ENCODE peak calls at places on chromosomes 16 and 17, in four cellular contexts. I, O, F and T are unnamed samples.

GRCh38 chr16:75048051-75048450 is 49.2 kb downstream of the ZNRF1 start:
- DNase-seq in I (no peak), O (no peak), F (no peak), T (no peak)

GRCh38 chr16:67482260-67482924 is 955 bp downstream of the AGRP start:
- DNase-seq in I (no peak), O (no peak), F (no peak), T (no peak)

GRCh38 chr16:50742521-50743150 is 750 bp downstream of the CYLD start:
- DNase-seq in I (peak; percentile 78), O (peak; percentile 60), F (no peak), T (peak; percentile 70)

GRCh38 chr17:80443498-80443897 is 28.5 kb downstream of the ENDOV start:
- DNase-seq in I (no peak), O (no peak), F (no peak), T (no peak)

GRCh38 chr17:10226930-10227695 is 28.7 kb upstream of the GAS7 start:
- DNase-seq in I (peak; percentile 28), O (no peak), F (peak; percentile 55), T (peak; percentile 82)

GRCh38 chr17:55688057-55688456 is 34.6 kb downstream of the TMEM100 start:
- DNase-seq in I (no peak), O (no peak), F (no peak), T (no peak)

GRCh38 chr17:66677201-66677981 is 157.5 kb upstream of the CACNG5 start:
- DNase-seq in I (peak; percentile 84), O (peak; percentile 92), F (no peak), T (no peak)

GRCh38 chr17:65297384-65297783 is 160.2 kb downstream of the RGS9 start:
- DNase-seq in I (peak; percentile 71), O (peak; percentile 84), F (no peak), T (no peak)

GRCh38 chr17:17935321-17936271 is 36.6 kb downstream of the TOM1L2 start:
- DNase-seq in I (peak; percentile 96), O (peak; percentile 96), F (peak; percentile 42), T (no peak)

GRCh38 chr16:78638371-78638770 is 538.9 kb downstream of the WWOX start:
- DNase-seq in I (no peak), O (no peak), F (no peak), T (no peak)

DNA sequence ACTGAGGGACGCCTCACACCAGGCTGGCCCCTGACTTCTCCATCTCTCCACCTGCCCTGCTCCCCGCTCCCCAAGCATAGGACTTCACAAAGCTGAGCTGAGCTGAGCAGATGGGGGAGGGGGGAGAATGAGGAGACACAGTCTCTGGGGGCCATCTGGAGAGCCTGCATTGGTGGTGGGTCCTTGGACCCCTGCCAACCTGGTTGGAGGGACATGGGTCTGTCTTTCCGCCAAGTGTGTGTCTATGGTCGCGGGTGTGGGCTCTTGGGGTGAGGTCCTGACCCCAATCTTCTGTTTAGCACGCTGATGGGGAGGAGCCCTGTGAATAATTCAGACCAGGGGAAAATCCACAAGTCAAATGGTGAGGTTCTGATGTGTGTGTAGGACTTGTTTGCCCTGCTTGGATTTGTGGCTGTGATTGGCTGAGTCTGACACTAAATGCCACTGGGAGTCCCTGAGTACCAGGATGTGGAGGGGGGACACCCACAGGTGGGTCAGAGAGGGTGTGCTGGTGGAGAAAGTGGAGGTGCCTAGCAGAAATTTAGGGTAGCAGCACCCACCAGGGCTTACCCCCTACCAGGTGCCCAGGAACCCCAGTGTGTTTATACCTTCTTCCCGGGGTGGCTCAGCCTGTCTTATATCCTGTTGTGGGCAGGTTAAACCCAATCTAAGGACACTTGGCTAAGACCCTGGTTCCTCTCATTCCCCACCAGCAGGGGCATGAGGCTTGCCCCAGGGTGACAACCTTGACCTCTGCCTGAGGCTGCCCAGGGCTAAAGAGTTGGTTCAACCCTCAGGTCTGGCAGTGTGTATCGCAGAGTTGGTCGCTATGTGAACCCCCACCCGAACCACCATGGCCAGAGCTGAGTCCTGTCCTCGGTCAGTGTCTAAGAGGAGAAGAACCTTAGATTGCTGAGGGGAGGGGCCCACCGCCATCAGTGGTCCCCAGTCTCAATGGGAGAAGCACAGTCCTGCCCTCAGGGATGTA is 2.1 kb downstream of the FMNL1 start:
- DNase-seq in I (no peak), O (no peak), F (no peak), T (no peak)
- TF ChIP-seq CTCF in I (no peak), O (no peak), F (no peak), T (no peak)

GRCh38 chr17:77437017-77437416 is 296.2 kb downstream of the SEC14L1 start:
- DNase-seq in I (peak; percentile 80), O (peak; percentile 73), F (no peak), T (no peak)
- TF ChIP-seq CTCF in I (no peak), O (peak; percentile 15), F (no peak), T (no peak)

GRCh38 chr17:35175638-35176415 is 18.4 kb downstream of the SLC35G3 start:
- DNase-seq in I (no peak), O (no peak), F (no peak), T (no peak)

GRCh38 chr17:35174835-35175334 is 19.3 kb downstream of the SLC35G3 start:
- DNase-seq in I (no peak), O (no peak), F (no peak), T (no peak)

GRCh38 chr17:35169964-35170363 is 22.3 kb downstream of the UNC45B start:
- DNase-seq in I (no peak), O (no peak), F (no peak), T (no peak)

GRCh38 chr17:35170968-35171771 is 23.0 kb downstream of the SLC35G3 start:
- DNase-seq in I (peak; percentile 48), O (peak; percentile 14), F (peak; percentile 37), T (peak; percentile 53)

GRCh38 chr17:35171834-35172233 is 22.4 kb downstream of the SLC35G3 start:
- DNase-seq in I (peak; percentile 60), O (peak; percentile 8), F (no peak), T (no peak)
- TF ChIP-seq CTCF in I (no peak), O (no peak), F (no peak), T (no peak)

GRCh38 chr16:19183187-19183586 is 15.1 kb downstream of the SYT17 start:
- DNase-seq in I (no peak), O (no peak), F (no peak), T (no peak)

GRCh38 chr16:19180741-19181140 is 12.7 kb downstream of the SYT17 start:
- DNase-seq in I (no peak), O (no peak), F (no peak), T (no peak)

GRCh38 chr16:19182487-19182886 is 14.4 kb downstream of the SYT17 start:
- DNase-seq in I (no peak), O (no peak), F (no peak), T (no peak)

GRCh38 chr16:19177111-19177747 is 9.2 kb downstream of the SYT17 start:
- DNase-seq in I (no peak), O (no peak), F (peak; percentile 37), T (no peak)

GRCh38 chr16:19179890-19180490 is 11.9 kb downstream of the SYT17 start:
- DNase-seq in I (peak; percentile 80), O (peak; percentile 48), F (peak; percentile 70), T (peak; percentile 81)
- TF ChIP-seq CTCF in I (peak; percentile 62), O (peak; percentile 67), F (peak; percentile 78), T (peak; percentile 45)

GRCh38 chr16:86567701-86568571 is 1.3 kb downstream of the FOXC2 start:
- DNase-seq in I (peak; percentile 73), O (peak; percentile 52), F (no peak), T (no peak)
- TF ChIP-seq CTCF in I (no peak), O (no peak), F (peak; percentile 15), T (no peak)

DNA sequence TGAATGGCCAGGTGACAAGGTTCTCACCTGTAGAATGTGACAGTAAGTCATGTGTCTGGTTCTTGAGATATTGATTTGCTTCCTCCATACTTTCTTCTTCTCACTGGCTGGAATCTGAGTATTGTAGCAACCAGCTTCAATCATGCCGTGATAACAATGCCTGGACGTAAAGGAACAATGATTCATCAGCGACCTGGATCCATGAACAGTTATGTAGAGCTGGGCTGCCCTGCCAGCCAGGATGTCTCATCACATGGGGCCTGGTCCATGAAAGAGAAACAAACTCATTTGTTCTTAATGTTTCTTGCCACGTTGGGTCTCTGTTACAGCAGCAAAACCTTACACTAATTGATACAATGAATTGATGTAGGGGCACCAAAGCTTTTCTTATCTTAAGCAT is 627.2 kb downstream of the TOX3 start:
- DNase-seq in I (no peak), O (no peak), F (no peak), T (no peak)
- TF ChIP-seq CTCF in I (no peak), O (no peak), F (no peak), T (no peak)

DNA sequence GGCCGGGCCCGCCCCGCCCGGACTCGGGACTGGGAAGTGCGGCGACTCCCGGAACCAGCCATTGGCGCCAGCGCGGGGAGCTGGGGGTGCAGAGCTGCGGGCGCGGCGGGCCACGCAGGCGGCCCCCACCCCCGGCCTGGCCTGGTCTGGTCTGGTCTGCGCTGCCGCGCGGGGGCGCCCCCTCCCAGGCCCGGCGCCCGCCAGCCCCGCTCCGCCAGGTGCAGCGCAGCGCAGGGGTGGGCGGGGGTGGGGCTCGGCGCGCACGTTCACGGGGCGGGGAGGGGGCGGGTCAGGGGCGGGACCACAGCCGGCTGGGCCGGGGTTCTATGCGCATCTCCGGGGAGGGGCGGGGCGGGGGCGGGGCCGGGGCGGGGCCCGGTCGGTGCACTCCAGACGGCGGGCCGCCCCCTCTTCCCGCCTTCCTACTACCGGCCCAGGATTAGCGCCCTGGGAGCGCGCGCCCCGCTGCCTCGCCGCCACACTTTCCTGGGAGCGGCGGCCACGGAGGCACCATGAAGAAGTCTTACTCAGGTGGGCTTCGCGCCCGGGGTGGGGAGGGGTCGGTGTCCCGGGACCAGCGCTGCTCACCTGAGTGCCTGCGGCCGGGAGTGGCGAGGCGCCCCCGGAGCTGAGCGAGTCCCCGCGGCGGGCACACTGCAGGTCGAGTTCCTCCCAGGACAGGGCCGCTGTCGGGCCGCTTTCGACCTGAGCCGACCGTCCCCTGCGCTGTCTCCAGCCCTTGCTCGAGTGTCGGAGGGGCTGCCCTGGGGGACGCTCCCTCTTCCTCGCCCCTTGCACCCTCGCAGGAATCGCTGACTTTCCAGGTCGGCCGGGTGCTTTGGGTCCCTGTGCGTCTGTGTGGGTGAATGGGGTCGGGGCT is 140.5 kb downstream of the SEC14L1 start:
- DNase-seq in I (peak; percentile 54), O (peak; percentile 13), F (peak; percentile 86), T (peak; percentile 92)
- TF ChIP-seq CTCF in I (no peak), O (no peak), F (peak; percentile 93), T (peak; percentile 61)

GRCh38 chr17:77501101-77501566 is 360.4 kb downstream of the SEC14L1 start:
- DNase-seq in I (peak; percentile 49), O (no peak), F (peak; percentile 57), T (no peak)
- TF ChIP-seq CTCF in I (peak; percentile 47), O (peak; percentile 52), F (peak; percentile 61), T (peak; percentile 22)

GRCh38 chr16:66373667-66374066 is 7.2 kb downstream of the CDH5 start:
- DNase-seq in I (no peak), O (no peak), F (no peak), T (no peak)
- TF ChIP-seq CTCF in I (no peak), O (no peak), F (no peak), T (no peak)

DNA sequence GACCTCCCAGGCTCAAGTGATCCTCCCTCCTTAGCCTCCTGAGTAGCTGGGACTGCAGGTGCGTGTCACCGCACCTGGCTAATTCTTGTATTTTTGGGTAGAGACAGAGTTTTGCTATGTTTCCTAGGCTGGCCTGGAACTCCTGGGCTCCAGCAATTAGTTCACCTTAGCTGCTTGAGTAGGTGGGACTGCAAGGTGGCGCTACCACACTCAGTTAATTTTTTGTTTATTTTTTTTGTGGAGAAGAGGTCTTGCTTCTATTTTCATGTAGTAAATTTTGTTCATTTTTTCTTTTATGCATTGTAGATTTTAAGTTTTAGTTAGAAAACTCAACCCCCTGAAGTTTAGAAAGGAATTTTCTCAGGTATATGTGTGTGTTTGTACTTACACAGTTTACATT is 21.7 kb downstream of the RNF135 start:
- DNase-seq in I (no peak), O (no peak), F (no peak), T (no peak)
- TF ChIP-seq CTCF in I (no peak), O (no peak), F (peak; percentile 14), T (no peak)